ENCODE peak calls at places on chromosomes 6 and 20, in ten cellular contexts. G is pancreas; J is ascending aorta; C is OCI-LY7; M is A549; I is CD8-positive, alpha-beta memory T cell; H is aorta; K is PC-9; D is H9; Y is stomach. N is an unnamed sample.

GRCh38 chr6:161943561-161943960 is 669.7 kb upstream of the AGPAT4 start:
- DNase-seq in Y (no peak), M (no peak), G (no peak), K (no peak), J (no peak), H (no peak), D (no peak), C (no peak), I (no peak), N (no peak)

GRCh38 chr6:123806561-123806960 is 2.9 kb downstream of the NKAIN2 start:
- DNase-seq in H (no peak), Y (no peak), D (no peak), C (no peak), J (no peak), K (no peak), I (no peak), M (no peak), G (no peak), N (no peak)

GRCh38 chr20:15656124-15656523 is 917.1 kb downstream of the KIF16B start:
- DNase-seq in M (no peak), G (no peak), J (no peak), C (no peak), D (no peak), H (no peak), Y (no peak), I (no peak), K (peak; percentile 83), N (no peak)

GRCh38 chr6:75170666-75171065 is 35.2 kb downstream of the COL12A1 start:
- DNase-seq in H (no peak), C (no peak), Y (no peak), K (no peak), D (no peak), I (no peak), G (no peak), J (no peak), M (no peak), N (no peak)

GRCh38 chr6:157650261-157650640 is 172.8 kb upstream of the SNX9 start:
- DNase-seq in D (no peak), I (no peak), J (no peak), G (no peak), K (no peak), C (no peak), Y (no peak), H (peak; percentile 76), M (no peak), N (no peak)

GRCh38 chr6:166244353-166245045 is 63.7 kb downstream of the PRR18 start:
- DNase-seq in Y (no peak), I (no peak), J (no peak), M (no peak), D (no peak), H (no peak), C (no peak), K (no peak), G (no peak), N (peak; percentile 69)

GRCh38 chr20:7124120-7124519 is 356.6 kb downstream of the BMP2 start:
- DNase-seq in M (no peak), G (no peak), K (no peak), Y (no peak), J (no peak), D (no peak), I (no peak), C (no peak), H (no peak), N (no peak)

GRCh38 chr6:100420711-100421110 is 44.0 kb downstream of the SIM1 start:
- DNase-seq in H (no peak), C (no peak), J (no peak), I (no peak), M (no peak), G (no peak), D (peak; percentile 71), Y (no peak), K (no peak), N (no peak)

DNA sequence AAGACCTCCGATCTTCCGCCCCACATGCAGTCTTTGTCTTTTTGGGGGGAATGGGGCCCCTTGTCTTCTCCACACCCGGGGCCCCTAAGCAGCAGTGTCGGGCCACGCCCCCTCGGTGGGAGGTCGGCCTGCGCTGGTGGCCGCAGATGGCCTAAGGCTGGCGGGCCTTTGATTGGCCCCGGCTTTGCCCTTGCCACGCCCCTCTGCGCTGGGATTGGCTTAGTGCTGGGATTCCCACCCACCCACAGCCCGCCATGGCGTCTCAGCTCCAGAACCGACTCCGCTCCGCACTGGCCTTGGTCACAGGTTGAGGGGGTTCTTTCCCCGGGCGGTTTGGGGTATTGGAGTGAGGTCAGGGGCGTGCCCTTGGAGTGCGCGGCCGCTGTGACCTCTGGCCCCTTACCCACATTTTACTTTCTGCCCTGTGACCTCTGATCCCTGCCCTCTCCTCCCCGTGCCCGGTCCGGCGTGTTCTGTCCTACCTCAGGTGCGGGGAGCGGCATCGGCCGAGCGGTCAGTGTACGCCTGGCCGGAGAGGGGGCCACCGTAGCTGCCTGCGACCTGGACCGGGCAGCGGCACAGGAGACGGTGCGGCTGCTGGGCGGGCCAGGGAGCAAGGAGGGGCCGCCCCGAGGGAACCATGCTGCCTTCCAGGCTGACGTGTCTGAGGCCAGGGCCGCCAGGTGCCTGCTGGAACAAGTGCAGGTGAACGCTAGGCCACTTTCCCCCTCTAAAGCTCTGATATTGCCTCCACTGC is at the start of gene HSD17B8:
- DNase-seq in K (peak; percentile 84), G (peak; percentile 95), H (peak; percentile 97), C (peak; percentile 95), J (peak; percentile 97), I (peak; percentile 88), Y (peak; percentile 96), D (peak; percentile 95), M (peak; percentile 90), N (peak; percentile 82)
- H3K4me1 ChIP-seq in K (peaks cover 38% of the 10 kb centered on the region), G (peaks cover 25% of the 10 kb centered on the region), H (no peaks in the 10 kb centered on the region), C (peaks cover 55% of the 10 kb centered on the region), J (peaks cover 37% of the 10 kb centered on the region), I (peaks cover 62% of the 10 kb centered on the region), Y (peaks cover 46% of the 10 kb centered on the region), D (peaks cover 11% of the 10 kb centered on the region), M (peaks cover 46% of the 10 kb centered on the region), N (peaks cover 56% of the 10 kb centered on the region)

GRCh38 chr6:136720045-136720760 is 72.1 kb downstream of the MAP3K5 start:
- DNase-seq in K (no peak), C (peak; percentile 47), J (no peak), M (no peak), I (no peak), D (no peak), G (no peak), Y (no peak), H (no peak), N (no peak)

GRCh38 chr6:136721467-136721866 is 70.8 kb downstream of the MAP3K5 start:
- DNase-seq in G (no peak), H (no peak), Y (no peak), J (no peak), I (no peak), D (no peak), K (no peak), M (no peak), C (no peak), N (no peak)

GRCh38 chr6:136718486-136718885 is 73.8 kb downstream of the MAP3K5 start:
- DNase-seq in H (no peak), C (no peak), G (no peak), J (no peak), K (no peak), Y (no peak), I (no peak), D (no peak), M (no peak), N (no peak)

GRCh38 chr6:136717297-136717990 is 74.8 kb downstream of the MAP3K5 start:
- DNase-seq in Y (no peak), M (no peak), H (no peak), I (no peak), J (no peak), G (no peak), K (no peak), C (peak; percentile 72), D (no peak), N (no peak)

GRCh38 chr6:136719280-136720044 is 72.8 kb downstream of the MAP3K5 start:
- DNase-seq in C (peak; percentile 68), J (no peak), G (no peak), D (no peak), K (no peak), Y (no peak), I (no peak), M (no peak), H (no peak), N (peak; percentile 12)
- H3K4me1 ChIP-seq in C (peaks cover 74% of the 10 kb centered on the region), J (peaks cover 28% of the 10 kb centered on the region), G (peaks cover 11% of the 10 kb centered on the region), D (peaks cover 3% of the 10 kb centered on the region), K (peaks cover 7% of the 10 kb centered on the region), Y (peaks cover 15% of the 10 kb centered on the region), I (peaks cover 5% of the 10 kb centered on the region), M (peaks cover 7% of the 10 kb centered on the region), H (peaks cover 2% of the 10 kb centered on the region), N (peaks cover 13% of the 10 kb centered on the region)

GRCh38 chr6:90765895-90766294 is 179.0 kb upstream of the MAP3K7 start:
- DNase-seq in G (no peak), C (no peak), I (no peak), D (no peak), H (no peak), J (no peak), K (no peak), M (no peak), Y (no peak), N (no peak)
- H3K4me1 ChIP-seq in G (no peaks in the 10 kb centered on the region), C (no peaks in the 10 kb centered on the region), I (no peaks in the 10 kb centered on the region), D (peaks cover 1% of the 10 kb centered on the region), H (no peaks in the 10 kb centered on the region), J (no peaks in the 10 kb centered on the region), K (no peaks in the 10 kb centered on the region), M (no peaks in the 10 kb centered on the region), Y (no peaks in the 10 kb centered on the region), N (no peaks in the 10 kb centered on the region)

GRCh38 chr20:62918137-62918536 is 8.2 kb downstream of the DIDO1 start:
- DNase-seq in J (no peak), G (no peak), Y (no peak), K (no peak), M (no peak), D (no peak), I (no peak), C (peak; percentile 82), H (peak; percentile 17), N (no peak)

GRCh38 chr20:62918830-62919229 is 7.5 kb downstream of the DIDO1 start:
- DNase-seq in K (no peak), H (peak; percentile 55), C (peak; percentile 52), D (no peak), Y (no peak), G (no peak), I (peak; percentile 48), M (no peak), J (no peak), N (no peak)

GRCh38 chr20:62920039-62920645 is 6.2 kb downstream of the DIDO1 start:
- DNase-seq in G (no peak), J (no peak), D (no peak), C (no peak), K (no peak), M (no peak), Y (no peak), I (no peak), H (peak; percentile 33), N (no peak)

GRCh38 chr20:62916703-62917476 is 9.4 kb downstream of the DIDO1 start:
- DNase-seq in Y (no peak), M (no peak), J (no peak), H (peak; percentile 27), K (no peak), D (no peak), C (no peak), I (no peak), G (no peak), N (no peak)

DNA sequence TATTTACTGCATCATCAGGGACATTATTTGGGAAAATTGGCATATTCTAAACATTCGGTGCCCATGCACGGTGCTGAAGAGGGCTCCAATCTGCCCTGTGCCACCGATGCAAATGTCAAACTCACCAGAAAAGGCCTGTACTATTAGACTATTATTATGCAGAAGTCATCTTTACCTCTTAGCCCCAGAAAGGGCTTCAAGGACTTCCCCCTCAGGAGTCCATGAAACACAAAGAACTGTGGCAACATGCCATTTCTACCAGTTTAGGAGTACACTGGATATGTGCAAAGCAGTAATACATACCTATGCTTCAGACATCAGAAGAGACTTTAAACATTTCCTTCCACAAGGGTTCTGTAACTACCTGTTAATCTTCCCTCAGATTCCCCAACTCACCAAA is 8.6 kb downstream of the DIDO1 start:
- DNase-seq in D (no peak), J (no peak), I (no peak), G (no peak), M (no peak), K (no peak), C (no peak), H (no peak), Y (no peak), N (no peak)
- H3K4me1 ChIP-seq in D (peaks cover 34% of the 10 kb centered on the region), J (peaks cover 78% of the 10 kb centered on the region), I (peaks cover 92% of the 10 kb centered on the region), G (peaks cover 5% of the 10 kb centered on the region), M (peaks cover 61% of the 10 kb centered on the region), K (peaks cover 3% of the 10 kb centered on the region), C (peaks cover 75% of the 10 kb centered on the region), H (peaks cover 1% of the 10 kb centered on the region), Y (peaks cover 80% of the 10 kb centered on the region), N (peaks cover 88% of the 10 kb centered on the region)